ENCODE peak calls at places on chromosomes 16 and 17, in seven cellular contexts. H, F, I, Z, W, A and T are unnamed samples.

GRCh38 chr17:32596666-32597065 is 109.9 kb downstream of the CDK5R1 start:
- DNase-seq in H (peak), F (no peak), I (no peak), Z (no peak), W (no peak), A (peak), T (peak)

GRCh38 chr16:71626858-71627213 is 852 bp downstream of the MARVELD3 start:
- DNase-seq in H (no peak), F (no peak), I (no peak), Z (peak), W (peak), A (peak), T (peak)

GRCh38 chr16:82146957-82147356 is 23.1 kb downstream of the MPHOSPH6 start:
- DNase-seq in H (no peak), F (peak), I (no peak), Z (no peak), W (no peak), A (no peak), T (no peak)

GRCh38 chr17:14793237-14793636 is 471.9 kb downstream of the PMP22 start:
- DNase-seq in H (no peak), F (no peak), I (no peak), Z (no peak), W (no peak), A (no peak), T (no peak)

GRCh38 chr16:49857423-49858181 is 1.7 kb upstream of the ZNF423 start:
- DNase-seq in H (no peak), F (peak), I (peak), Z (peak), W (peak), A (peak), T (peak)

GRCh38 chr16:1330260-1330914 is 3.1 kb upstream of the BAIAP3 start:
- DNase-seq in H (no peak), F (peak), I (no peak), Z (no peak), W (peak), A (no peak), T (no peak)

GRCh38 chr17:77011173-77012011 is 129.4 kb upstream of the SEC14L1 start:
- DNase-seq in H (no peak), F (peak), I (peak), Z (peak), W (peak), A (no peak), T (no peak)

GRCh38 chr16:55045329-55046145 is 114.9 kb downstream of the IRX5 start:
- DNase-seq in H (no peak), F (no peak), I (no peak), Z (no peak), W (no peak), A (no peak), T (no peak)

GRCh38 chr16:23771027-23771426 is 16.2 kb downstream of the CHP2 start:
- DNase-seq in H (no peak), F (no peak), I (no peak), Z (no peak), W (no peak), A (no peak), T (no peak)

GRCh38 chr16:22235839-22236745 is 30.0 kb downstream of the EEF2K start:
- DNase-seq in H (no peak), F (no peak), I (no peak), Z (no peak), W (no peak), A (no peak), T (no peak)

GRCh38 chr16:648071-648785 is 937 bp upstream of the WDR90 start:
- DNase-seq in H (no peak), F (peak), I (peak), Z (no peak), W (peak), A (peak), T (peak)

GRCh38 chr17:1947743-1948516 is 77.2 kb downstream of the RTN4RL1 start:
- DNase-seq in H (no peak), F (peak), I (no peak), Z (no peak), W (no peak), A (no peak), T (no peak)

GRCh38 chr16:54921229-54921824 is 9.3 kb upstream of the IRX5 start:
- DNase-seq in H (no peak), F (no peak), I (no peak), Z (no peak), W (no peak), A (no peak), T (no peak)

GRCh38 chr17:50603340-50603739 is 31.3 kb upstream of the ABCC3 start:
- DNase-seq in H (no peak), F (peak), I (peak), Z (peak), W (no peak), A (peak), T (peak)

GRCh38 chr17:76405967-76406647 is 21.7 kb downstream of the SPHK1 start:
- DNase-seq in H (no peak), F (no peak), I (peak), Z (peak), W (no peak), A (no peak), T (no peak)

GRCh38 chr16:11526921-11527320 is 59.8 kb downstream of the LITAF start:
- DNase-seq in H (no peak), F (no peak), I (peak), Z (no peak), W (peak), A (no peak), T (no peak)

GRCh38 chr17:55275894-55276804 is 11.4 kb downstream of the HLF start:
- DNase-seq in H (no peak), F (peak), I (no peak), Z (no peak), W (no peak), A (no peak), T (no peak)

GRCh38 chr17:82052638-82053059 is 951 bp downstream of the GPS1 start:
- DNase-seq in H (no peak), F (no peak), I (no peak), Z (no peak), W (no peak), A (no peak), T (no peak)

GRCh38 chr16:14111713-14112538 is 40.8 kb downstream of the MRTFB start:
- DNase-seq in H (no peak), F (peak), I (no peak), Z (no peak), W (no peak), A (no peak), T (no peak)

GRCh38 chr16:31063495-31063842 is 10.6 kb downstream of the ZNF668 start:
- DNase-seq in H (no peak), F (no peak), I (no peak), Z (no peak), W (no peak), A (no peak), T (no peak)

GRCh38 chr17:77425791-77426641 is 285.2 kb downstream of the SEC14L1 start:
- DNase-seq in H (no peak), F (no peak), I (peak), Z (peak), W (no peak), A (no peak), T (no peak)

GRCh38 chr16:31094088-31094423 is 541 bp downstream of the VKORC1 start:
- DNase-seq in H (no peak), F (no peak), I (peak), Z (peak), W (no peak), A (no peak), T (no peak)

GRCh38 chr16:970766-971581 is at the start of gene LMF1:
- DNase-seq in H (peak), F (peak), I (peak), Z (peak), W (peak), A (peak), T (peak)

GRCh38 chr17:20998571-20999043 is 44.2 kb downstream of the USP22 start:
- DNase-seq in H (no peak), F (no peak), I (no peak), Z (no peak), W (no peak), A (no peak), T (no peak)

GRCh38 chr17:58822148-58823050 is 66.7 kb downstream of the PPM1E start:
- DNase-seq in H (no peak), F (no peak), I (peak), Z (no peak), W (no peak), A (no peak), T (no peak)

GRCh38 chr17:45114117-45114932 is 18.0 kb downstream of the PLCD3 start:
- DNase-seq in H (no peak), F (no peak), I (peak), Z (no peak), W (no peak), A (no peak), T (no peak)

GRCh38 chr17:74089869-74090464 is 113.5 kb upstream of the RPL38 start:
- DNase-seq in H (peak), F (peak), I (peak), Z (peak), W (peak), A (no peak), T (peak)

GRCh38 chr17:29592850-29593545 is at the start of gene ANKRD13B:
- DNase-seq in H (no peak), F (no peak), I (peak), Z (peak), W (peak), A (no peak), T (no peak)

GRCh38 chr17:65677932-65678331 is 116.5 kb upstream of the AXIN2 start:
- DNase-seq in H (no peak), F (peak), I (no peak), Z (no peak), W (no peak), A (no peak), T (no peak)

GRCh38 chr17:82400830-82401229 is 17.3 kb upstream of the HEXD start:
- DNase-seq in H (no peak), F (no peak), I (no peak), Z (no peak), W (no peak), A (peak), T (peak)

GRCh38 chr16:82657786-82658185 is 31.0 kb downstream of the CDH13 start:
- DNase-seq in H (no peak), F (no peak), I (no peak), Z (no peak), W (no peak), A (no peak), T (no peak)

GRCh38 chr17:40552806-40553693 is 12.2 kb downstream of the CCR7 start:
- DNase-seq in H (no peak), F (no peak), I (no peak), Z (no peak), W (no peak), A (no peak), T (no peak)

GRCh38 chr17:71111945-71112344 is 942.6 kb downstream of the KCNJ2 start:
- DNase-seq in H (no peak), F (no peak), I (peak), Z (no peak), W (no peak), A (no peak), T (no peak)

GRCh38 chr17:74386397-74386796 is 19.1 kb downstream of the GPR142 start:
- DNase-seq in H (no peak), F (no peak), I (no peak), Z (no peak), W (no peak), A (no peak), T (no peak)

GRCh38 chr16:25005445-25006306 is 9.5 kb downstream of the ARHGAP17 start:
- DNase-seq in H (no peak), F (no peak), I (no peak), Z (no peak), W (no peak), A (no peak), T (no peak)

GRCh38 chr17:80872999-80873951 is 118.4 kb upstream of the CHMP6 start:
- DNase-seq in H (no peak), F (no peak), I (no peak), Z (no peak), W (no peak), A (no peak), T (no peak)

GRCh38 chr17:76716146-76716833 is 5.5 kb upstream of the MXRA7 start:
- DNase-seq in H (no peak), F (no peak), I (no peak), Z (no peak), W (no peak), A (no peak), T (no peak)

GRCh38 chr16:84356591-84357116 is 11.7 kb upstream of the ATP2C2 start:
- DNase-seq in H (no peak), F (peak), I (no peak), Z (no peak), W (no peak), A (no peak), T (no peak)

GRCh38 chr16:4752351-4753100 is 14.4 kb downstream of the ZNF500 start:
- DNase-seq in H (no peak), F (no peak), I (no peak), Z (no peak), W (no peak), A (no peak), T (no peak)
- TF ChIP-seq TAF1 in H (no peak), F (no peak), I (no peak), Z (no peak), W (no peak), A (no peak), T (no peak)

GRCh38 chr16:57365826-57366536 is 6.3 kb upstream of the CX3CL1 start:
- DNase-seq in H (no peak), F (no peak), I (no peak), Z (no peak), W (no peak), A (no peak), T (no peak)
- TF ChIP-seq TAF1 in H (no peak), F (no peak), I (no peak), Z (no peak), W (no peak), A (no peak), T (peak)

GRCh38 chr17:78971764-78972506 is 7.8 kb downstream of the LGALS3BP start:
- DNase-seq in H (no peak), F (no peak), I (peak), Z (no peak), W (no peak), A (no peak), T (no peak)

GRCh38 chr17:78974635-78975591 is 4.8 kb downstream of the LGALS3BP start:
- DNase-seq in H (no peak), F (no peak), I (no peak), Z (no peak), W (no peak), A (no peak), T (no peak)

GRCh38 chr17:78973196-78973595 is 6.5 kb downstream of the LGALS3BP start:
- DNase-seq in H (no peak), F (no peak), I (peak), Z (no peak), W (peak), A (no peak), T (no peak)

GRCh38 chr17:78972507-78973105 is 7.1 kb downstream of the LGALS3BP start:
- DNase-seq in H (no peak), F (no peak), I (peak), Z (no peak), W (no peak), A (no peak), T (no peak)

GRCh38 chr17:78973792-78974520 is 5.8 kb downstream of the LGALS3BP start:
- DNase-seq in H (no peak), F (no peak), I (peak), Z (no peak), W (no peak), A (no peak), T (no peak)
- TF ChIP-seq TAF1 in H (no peak), F (no peak), I (no peak), Z (no peak), W (no peak), A (no peak), T (no peak)

DNA sequence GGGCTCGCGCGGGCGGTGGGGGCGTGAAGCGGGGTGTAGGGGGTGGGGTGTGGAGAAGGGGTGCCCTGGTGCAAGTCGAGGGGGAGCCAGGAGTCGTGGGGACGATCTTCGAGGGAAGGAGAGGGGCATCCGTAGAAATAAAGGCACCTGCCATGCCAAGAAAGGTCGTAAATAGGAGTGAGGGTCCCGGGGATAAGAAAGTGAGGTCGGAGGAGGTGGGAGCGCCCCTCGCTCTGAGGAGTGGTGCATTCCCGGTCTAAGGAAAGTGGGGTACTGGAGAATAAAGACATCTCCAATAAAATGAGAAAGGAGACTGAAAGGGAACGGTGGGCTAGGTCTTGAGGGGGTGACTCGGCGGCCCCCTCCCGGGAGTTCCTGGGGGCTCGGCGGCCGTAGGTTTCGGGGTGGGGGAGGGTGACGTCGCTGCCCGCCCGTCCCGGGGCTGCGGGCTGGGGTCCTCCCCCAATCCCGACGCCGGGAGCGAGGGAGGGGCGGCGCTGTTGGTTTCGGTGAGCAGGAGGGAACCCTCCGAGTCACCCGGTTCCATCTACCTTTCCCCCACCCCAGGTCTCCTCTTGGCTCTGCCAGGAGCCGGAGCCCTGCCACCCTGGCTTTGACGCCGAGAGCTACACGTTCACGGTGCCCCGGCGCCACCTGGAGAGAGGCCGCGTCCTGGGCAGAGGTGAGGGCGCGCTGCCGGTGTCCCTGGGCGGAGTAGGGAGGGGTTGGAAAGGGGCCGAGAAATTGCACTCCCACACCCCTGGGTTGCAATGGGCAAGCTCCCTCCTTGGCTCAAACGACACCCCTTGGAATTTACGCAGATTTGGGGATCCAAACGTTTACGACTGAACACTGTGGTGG is 868 bp downstream of the CDH1 start:
- DNase-seq in H (no peak), F (no peak), I (peak), Z (no peak), W (peak), A (no peak), T (no peak)
- TF ChIP-seq TAF1 in H (no peak), F (no peak), I (no peak), Z (no peak), W (peak), A (no peak), T (no peak)

GRCh38 chr16:9348912-9349311 is 257.5 kb downstream of the HAPSTR1 start:
- DNase-seq in H (no peak), F (no peak), I (no peak), Z (no peak), W (no peak), A (no peak), T (no peak)
- TF ChIP-seq TAF1 in H (no peak), F (no peak), I (no peak), Z (no peak), W (no peak), A (no peak), T (no peak)

DNA sequence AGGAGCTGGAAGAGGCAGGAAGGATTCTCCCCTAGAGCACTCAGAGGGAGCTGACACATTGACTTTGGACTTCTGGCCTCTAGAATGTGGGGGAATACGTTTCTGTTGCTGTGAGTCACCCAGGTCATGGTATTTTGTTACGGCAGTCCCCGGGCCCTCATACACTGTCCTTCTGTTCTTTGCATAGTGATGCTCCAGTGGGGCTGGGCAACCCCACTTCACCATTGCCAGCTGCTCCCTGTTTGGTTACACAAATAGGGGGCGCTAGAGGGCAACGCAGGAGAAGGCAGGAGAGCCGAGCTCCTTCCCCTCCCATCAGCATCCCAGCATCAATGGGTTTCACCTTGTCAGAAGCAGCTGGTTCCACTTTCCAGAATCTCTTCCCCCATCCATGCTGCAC is 257.7 kb upstream of the FOXF1 start:
- DNase-seq in H (no peak), F (no peak), I (peak), Z (peak), W (peak), A (no peak), T (no peak)
- TF ChIP-seq TAF1 in H (no peak), F (no peak), I (no peak), Z (no peak), W (no peak), A (no peak), T (no peak)

GRCh38 chr17:17573912-17574311 is 17.6 kb downstream of the PEMT start:
- DNase-seq in H (no peak), F (no peak), I (no peak), Z (no peak), W (no peak), A (no peak), T (no peak)
- TF ChIP-seq TAF1 in H (no peak), F (no peak), I (no peak), Z (no peak), W (no peak), A (no peak), T (no peak)

DNA sequence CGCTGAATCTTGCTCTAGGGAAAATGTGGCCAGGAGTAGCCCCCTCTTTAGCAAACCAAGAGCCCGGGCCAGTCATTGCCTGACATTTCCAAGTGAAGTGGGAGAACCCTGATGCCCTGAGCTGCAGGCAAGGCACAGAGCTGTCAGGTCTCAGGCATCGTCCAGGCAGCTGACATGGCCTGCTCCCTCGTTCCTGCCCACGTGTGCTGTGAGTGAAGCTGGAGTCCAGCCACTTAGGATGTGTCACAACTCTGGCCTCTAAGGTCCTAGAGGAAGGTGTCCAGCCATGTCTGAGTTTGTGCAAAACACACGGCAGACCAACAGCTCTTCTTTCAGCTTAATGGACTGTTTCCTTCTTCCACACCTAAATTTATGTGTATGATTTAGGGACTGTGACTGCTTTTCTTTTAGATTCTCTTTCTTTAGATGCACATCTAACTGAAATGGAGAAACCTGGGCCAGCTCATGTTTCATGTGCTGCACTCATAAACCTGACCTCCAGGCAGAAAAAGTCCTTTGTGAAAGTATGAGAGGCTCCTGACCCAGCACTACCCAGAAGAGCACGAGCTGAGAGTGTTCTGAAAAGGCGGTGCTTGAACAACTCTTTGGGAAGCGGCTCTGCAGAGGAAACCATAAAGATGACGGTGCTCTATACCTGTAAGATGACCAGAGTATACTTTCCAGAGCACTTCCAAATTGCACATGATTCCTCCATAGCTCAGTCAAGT is 14.8 kb upstream of the LIMD2 start:
- DNase-seq in H (no peak), F (no peak), I (no peak), Z (no peak), W (no peak), A (no peak), T (no peak)
- TF ChIP-seq TAF1 in H (no peak), F (no peak), I (no peak), Z (no peak), W (no peak), A (no peak), T (no peak)

GRCh38 chr16:86075488-86075785 is 176.5 kb downstream of the IRF8 start:
- DNase-seq in H (no peak), F (no peak), I (no peak), Z (no peak), W (no peak), A (no peak), T (no peak)
- TF ChIP-seq TAF1 in H (no peak), F (no peak), I (no peak), Z (no peak), W (no peak), A (no peak), T (no peak)

GRCh38 chr16:17271687-17272086 is 199.1 kb downstream of the XYLT1 start:
- DNase-seq in H (no peak), F (no peak), I (peak), Z (no peak), W (no peak), A (no peak), T (no peak)
- TF ChIP-seq TAF1 in H (no peak), F (no peak), I (no peak), Z (no peak), W (no peak), A (no peak), T (no peak)